ENCODE peak calls at places on chromosomes 16 and 17, in five cellular contexts. K, N, L, F and O are unnamed samples.

GRCh38 chr17:80414508-80414802 is 512 bp upstream of the ENDOV start:
- DNase-seq in K (no peak), L (no peak), F (peak; percentile 8), N (no peak), O (no peak)

GRCh38 chr16:75433732-75434413 is 570 bp upstream of the CFDP1 start:
- DNase-seq in L (peak; percentile 82), N (peak; percentile 96), K (peak; percentile 28), F (peak; percentile 58), O (no peak)

GRCh38 chr17:6019959-6020358 is 50.2 kb upstream of the WSCD1 start:
- DNase-seq in K (no peak), N (no peak), L (no peak), F (no peak), O (no peak)

GRCh38 chr16:67544329-67544841 is 15.8 kb downstream of the RIPOR1 start:
- DNase-seq in F (no peak), K (no peak), L (no peak), N (no peak), O (no peak)

GRCh38 chr16:31561698-31562233 is 34.1 kb downstream of the AHSP start:
- DNase-seq in F (no peak), K (no peak), L (no peak), N (no peak), O (no peak)

GRCh38 chr17:44354582-44355309 is 8.9 kb downstream of the FAM171A2 start:
- DNase-seq in F (no peak), K (peak; percentile 70), N (no peak), L (no peak), O (no peak)

GRCh38 chr17:37392024-37392590 is 14.5 kb downstream of the ACACA start:
- DNase-seq in K (no peak), N (peak; percentile 82), F (no peak), L (no peak), O (no peak)

GRCh38 chr17:75404739-75405364 is 626 bp downstream of the GRB2 start:
- DNase-seq in F (peak; percentile 60), K (peak; percentile 31), L (no peak), N (peak; percentile 31), O (peak; percentile 66)

GRCh38 chr16:50152807-50153647 is at the start of gene TENT4B:
- DNase-seq in N (peak; percentile 79), L (peak; percentile 48), F (peak; percentile 95), K (peak; percentile 72), O (peak; percentile 74)

GRCh38 chr17:20071824-20072691 is 62.9 kb downstream of the SPECC1 start:
- DNase-seq in K (no peak), N (no peak), F (no peak), L (no peak), O (no peak)

GRCh38 chr16:89476379-89476778 is 14.0 kb downstream of the ANKRD11 start:
- DNase-seq in F (no peak), L (no peak), N (no peak), K (no peak), O (no peak)

GRCh38 chr17:77101521-77102410 is 39.0 kb upstream of the SEC14L1 start:
- DNase-seq in K (no peak), L (no peak), F (no peak), N (no peak), O (no peak)

GRCh38 chr17:19311421-19312215 is 50.9 kb downstream of the B9D1 start:
- DNase-seq in L (no peak), N (peak; percentile 50), K (no peak), F (no peak), O (no peak)

GRCh38 chr16:52271088-52271487 is 275.9 kb downstream of the TOX3 start:
- DNase-seq in K (no peak), F (no peak), N (no peak), L (no peak), O (no peak)

GRCh38 chr16:81495321-81496234 is 51.0 kb downstream of the CMIP start:
- DNase-seq in K (no peak), N (peak; percentile 31), F (no peak), L (no peak), O (no peak)

GRCh38 chr17:58317421-58318064 is 11.1 kb downstream of the TSPOAP1 start:
- DNase-seq in N (peak; percentile 51), F (peak; percentile 81), L (no peak), K (no peak), O (peak; percentile 60)

GRCh38 chr17:17170346-17170976 is 35.7 kb downstream of the PLD6 start:
- DNase-seq in K (no peak), F (no peak), L (peak; percentile 29), N (peak; percentile 64), O (no peak)

GRCh38 chr17:60671482-60671881 is 6.2 kb upstream of the BCAS3 start:
- DNase-seq in L (no peak), N (no peak), F (no peak), K (no peak), O (no peak)

GRCh38 chr16:19130852-19131808 is 17.4 kb downstream of the ITPRIPL2 start:
- DNase-seq in L (no peak), K (no peak), F (no peak), N (peak; percentile 58), O (no peak)